ENCODE peak calls at places on chromosome 22, in nine cellular contexts. One of them, this sample, is unnamed.

GRCh38 chr22:31177420-31178162 is 17.6 kb downstream of the RNF185 start:
- DNase-seq in pancreas: no peak
- DNase-seq in IMR-90: peak
- DNase-seq in Calu3: no peak
- DNase-seq in heart left ventricle: no peak
- DNase-seq in sigmoid colon: no peak
- DNase-seq in lung: no peak
- DNase-seq in tibial nerve: no peak
- DNase-seq in GM10248: no peak
- DNase-seq in this sample: peak

GRCh38 chr22:26139320-26139719 is 29.9 kb upstream of the SEZ6L start:
- DNase-seq in pancreas: peak
- DNase-seq in sigmoid colon: no peak
- DNase-seq in heart left ventricle: no peak
- DNase-seq in tibial nerve: no peak
- DNase-seq in IMR-90: no peak
- DNase-seq in Calu3: no peak
- DNase-seq in GM10248: no peak
- DNase-seq in lung: no peak
- DNase-seq in this sample: no peak

GRCh38 chr22:50307891-50308596 is 598 bp upstream of the PLXNB2 start:
- DNase-seq in heart left ventricle: no peak
- DNase-seq in sigmoid colon: no peak
- DNase-seq in tibial nerve: no peak
- DNase-seq in IMR-90: no peak
- DNase-seq in pancreas: no peak
- DNase-seq in GM10248: no peak
- DNase-seq in lung: no peak
- DNase-seq in Calu3: no peak
- DNase-seq in this sample: no peak

GRCh38 chr22:30947821-30948454 is 20.6 kb downstream of the MORC2 start:
- DNase-seq in Calu3: no peak
- DNase-seq in heart left ventricle: no peak
- DNase-seq in pancreas: no peak
- DNase-seq in IMR-90: peak
- DNase-seq in tibial nerve: no peak
- DNase-seq in sigmoid colon: no peak
- DNase-seq in lung: no peak
- DNase-seq in GM10248: no peak
- DNase-seq in this sample: peak

GRCh38 chr22:50656122-50657070 is 16.2 kb upstream of the SHANK3 start:
- DNase-seq in pancreas: no peak
- DNase-seq in heart left ventricle: peak
- DNase-seq in IMR-90: peak
- DNase-seq in Calu3: no peak
- DNase-seq in sigmoid colon: peak
- DNase-seq in GM10248: no peak
- DNase-seq in tibial nerve: no peak
- DNase-seq in lung: no peak
- DNase-seq in this sample: peak

GRCh38 chr22:47807506-47807905 is 1045.1 kb downstream of the TBC1D22A start:
- DNase-seq in pancreas: no peak
- DNase-seq in sigmoid colon: no peak
- DNase-seq in lung: no peak
- DNase-seq in IMR-90: no peak
- DNase-seq in GM10248: no peak
- DNase-seq in tibial nerve: no peak
- DNase-seq in heart left ventricle: no peak
- DNase-seq in Calu3: no peak
- DNase-seq in this sample: no peak

GRCh38 chr22:30910358-30910757 is 58.2 kb downstream of the MORC2 start:
- DNase-seq in lung: no peak
- DNase-seq in pancreas: no peak
- DNase-seq in GM10248: no peak
- DNase-seq in heart left ventricle: no peak
- DNase-seq in Calu3: no peak
- DNase-seq in IMR-90: no peak
- DNase-seq in tibial nerve: no peak
- DNase-seq in sigmoid colon: peak
- DNase-seq in this sample: no peak

GRCh38 chr22:49057910-49058309 is 769.8 kb downstream of the BRD1 start:
- DNase-seq in sigmoid colon: peak
- DNase-seq in IMR-90: no peak
- DNase-seq in lung: no peak
- DNase-seq in pancreas: peak
- DNase-seq in GM10248: no peak
- DNase-seq in tibial nerve: no peak
- DNase-seq in heart left ventricle: no peak
- DNase-seq in Calu3: no peak
- DNase-seq in this sample: no peak

GRCh38 chr22:49960967-49961600 is 512 bp downstream of the PIM3 start:
- DNase-seq in tibial nerve: peak
- DNase-seq in Calu3: peak
- DNase-seq in IMR-90: no peak
- DNase-seq in lung: peak
- DNase-seq in pancreas: peak
- DNase-seq in GM10248: no peak
- DNase-seq in sigmoid colon: peak
- DNase-seq in heart left ventricle: peak
- DNase-seq in this sample: no peak

GRCh38 chr22:29690481-29690880 is 29.3 kb upstream of the CABP7 start:
- DNase-seq in tibial nerve: no peak
- DNase-seq in heart left ventricle: no peak
- DNase-seq in pancreas: no peak
- DNase-seq in sigmoid colon: no peak
- DNase-seq in lung: no peak
- DNase-seq in IMR-90: no peak
- DNase-seq in Calu3: no peak
- DNase-seq in GM10248: no peak
- DNase-seq in this sample: no peak

GRCh38 chr22:29691636-29692326 is 28.0 kb upstream of the CABP7 start:
- DNase-seq in tibial nerve: no peak
- DNase-seq in IMR-90: no peak
- DNase-seq in Calu3: no peak
- DNase-seq in lung: no peak
- DNase-seq in GM10248: no peak
- DNase-seq in pancreas: no peak
- DNase-seq in heart left ventricle: no peak
- DNase-seq in sigmoid colon: no peak
- DNase-seq in this sample: no peak

GRCh38 chr22:29689201-29689871 is 30.5 kb upstream of the CABP7 start:
- DNase-seq in GM10248: no peak
- DNase-seq in pancreas: no peak
- DNase-seq in IMR-90: no peak
- DNase-seq in sigmoid colon: no peak
- DNase-seq in Calu3: no peak
- DNase-seq in lung: no peak
- DNase-seq in tibial nerve: no peak
- DNase-seq in heart left ventricle: no peak
- DNase-seq in this sample: no peak

GRCh38 chr22:29692327-29692640 is 27.5 kb upstream of the CABP7 start:
- DNase-seq in heart left ventricle: no peak
- DNase-seq in Calu3: no peak
- DNase-seq in IMR-90: no peak
- DNase-seq in GM10248: no peak
- DNase-seq in lung: no peak
- DNase-seq in pancreas: no peak
- DNase-seq in sigmoid colon: no peak
- DNase-seq in tibial nerve: no peak
- DNase-seq in this sample: no peak

DNA sequence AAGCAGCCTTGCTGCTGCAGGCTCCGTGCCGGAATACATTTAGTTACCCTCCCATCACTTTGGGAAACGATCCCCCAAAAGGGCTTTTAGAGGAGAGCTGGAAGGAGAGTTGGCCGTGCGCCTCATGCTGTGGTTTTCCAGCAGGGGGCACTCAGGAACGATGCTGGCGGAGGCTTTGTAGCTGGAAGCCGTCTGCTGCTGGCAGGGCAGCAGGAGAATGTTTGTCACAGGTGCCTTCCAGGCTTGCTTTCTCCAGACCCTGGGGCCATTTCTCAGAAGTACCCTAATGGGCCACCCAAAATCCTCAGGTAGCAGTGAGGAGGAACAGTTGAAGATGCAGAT is 30.0 kb upstream of the CABP7 start:
- DNase-seq in heart left ventricle: peak
- DNase-seq in sigmoid colon: no peak
- DNase-seq in GM10248: no peak
- DNase-seq in tibial nerve: peak
- DNase-seq in pancreas: peak
- DNase-seq in Calu3: peak
- DNase-seq in IMR-90: peak
- DNase-seq in lung: peak
- DNase-seq in this sample: peak
- TF ChIP-seq CTCF in heart left ventricle: peak
- TF ChIP-seq CTCF in sigmoid colon: peak
- TF ChIP-seq CTCF in GM10248: peak
- TF ChIP-seq CTCF in tibial nerve: peak
- TF ChIP-seq CTCF in pancreas: peak
- TF ChIP-seq CTCF in Calu3: peak
- TF ChIP-seq CTCF in IMR-90: peak
- TF ChIP-seq CTCF in lung: peak
- TF ChIP-seq CTCF in this sample: peak

DNA sequence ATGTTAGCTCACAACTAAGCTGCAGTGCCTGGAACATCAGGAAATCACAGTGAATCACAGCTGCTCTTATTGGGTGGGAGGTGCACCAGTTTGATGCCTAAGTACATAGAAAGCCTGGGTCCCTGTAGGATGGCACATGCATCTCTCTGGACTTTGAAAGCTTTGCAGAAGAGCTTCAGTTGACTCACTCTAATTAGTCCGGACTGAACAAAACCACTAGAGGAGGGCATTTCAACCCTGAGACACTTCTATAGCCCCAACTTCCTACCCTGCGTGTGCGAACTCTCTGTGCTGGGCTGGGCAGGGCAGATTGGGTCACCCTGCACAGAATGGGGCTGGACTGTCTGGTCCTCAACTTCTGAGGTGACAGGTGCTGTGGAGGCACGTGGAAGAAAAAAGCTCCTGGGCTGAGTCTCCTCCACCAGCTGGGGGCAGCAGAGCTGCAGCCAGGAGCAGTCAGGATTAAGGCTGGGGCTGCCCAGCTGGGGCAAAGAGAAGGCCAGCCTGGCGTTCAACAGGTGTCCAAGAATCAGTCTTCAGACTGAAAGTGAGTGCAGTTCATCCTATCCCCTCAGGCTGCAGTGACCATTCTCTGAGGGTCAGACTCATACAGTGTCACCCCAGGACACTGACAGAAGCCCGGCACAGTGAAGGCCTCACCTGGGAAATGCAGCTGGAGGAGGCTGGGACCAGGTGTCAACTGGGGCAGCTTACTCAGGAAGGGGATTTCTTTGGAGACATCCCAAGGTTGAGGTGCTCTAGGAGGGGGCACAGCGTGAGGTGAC is 22.1 kb downstream of the GGTLC2 start:
- DNase-seq in tibial nerve: no peak
- DNase-seq in lung: peak
- DNase-seq in Calu3: peak
- DNase-seq in IMR-90: peak
- DNase-seq in pancreas: peak
- DNase-seq in heart left ventricle: no peak
- DNase-seq in sigmoid colon: no peak
- DNase-seq in GM10248: peak
- DNase-seq in this sample: peak
- TF ChIP-seq CTCF in tibial nerve: no peak
- TF ChIP-seq CTCF in lung: peak
- TF ChIP-seq CTCF in Calu3: peak
- TF ChIP-seq CTCF in IMR-90: peak
- TF ChIP-seq CTCF in pancreas: peak
- TF ChIP-seq CTCF in heart left ventricle: peak
- TF ChIP-seq CTCF in sigmoid colon: no peak
- TF ChIP-seq CTCF in GM10248: peak
- TF ChIP-seq CTCF in this sample: peak

DNA sequence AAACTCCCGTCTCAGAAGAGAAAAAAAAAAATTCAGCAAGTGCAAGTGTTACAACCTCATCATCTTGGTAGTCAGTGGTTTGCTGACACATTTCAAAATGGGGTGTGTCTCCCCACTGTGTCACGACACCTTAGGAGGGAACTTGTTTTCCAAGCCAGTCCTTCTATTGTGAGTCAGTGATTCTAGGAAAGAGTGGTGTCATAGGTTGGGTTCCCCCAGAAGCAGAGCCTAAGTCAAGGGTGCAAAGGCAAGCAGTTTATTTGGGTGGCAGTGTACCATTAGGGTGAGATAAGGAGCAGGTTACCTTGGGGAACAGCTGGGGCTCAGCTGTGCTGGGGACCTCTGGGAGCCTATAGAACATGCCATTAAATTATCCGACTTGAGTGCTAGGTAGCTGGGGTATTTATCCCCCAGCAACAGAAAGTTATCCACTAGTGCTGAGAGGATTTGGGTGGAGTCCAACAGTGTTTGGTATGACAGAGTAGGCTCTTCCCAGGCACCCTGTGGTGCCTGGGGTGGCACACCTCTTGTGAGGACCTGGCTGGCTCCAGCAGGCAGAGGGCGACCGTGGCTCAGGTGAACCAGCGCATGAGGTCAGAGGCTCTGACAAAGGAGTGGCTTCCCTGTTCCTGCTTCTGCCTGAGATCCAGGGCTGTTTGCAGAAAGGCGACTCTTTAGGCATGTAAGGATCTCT is 41.7 kb downstream of the KIAA1671 start:
- DNase-seq in heart left ventricle: no peak
- DNase-seq in GM10248: no peak
- DNase-seq in IMR-90: no peak
- DNase-seq in lung: no peak
- DNase-seq in pancreas: no peak
- DNase-seq in sigmoid colon: no peak
- DNase-seq in tibial nerve: no peak
- DNase-seq in Calu3: peak
- DNase-seq in this sample: peak
- TF ChIP-seq CTCF in heart left ventricle: no peak
- TF ChIP-seq CTCF in GM10248: no peak
- TF ChIP-seq CTCF in IMR-90: no peak
- TF ChIP-seq CTCF in lung: no peak
- TF ChIP-seq CTCF in pancreas: no peak
- TF ChIP-seq CTCF in sigmoid colon: peak
- TF ChIP-seq CTCF in tibial nerve: no peak
- TF ChIP-seq CTCF in Calu3: no peak
- TF ChIP-seq CTCF in this sample: peak

DNA sequence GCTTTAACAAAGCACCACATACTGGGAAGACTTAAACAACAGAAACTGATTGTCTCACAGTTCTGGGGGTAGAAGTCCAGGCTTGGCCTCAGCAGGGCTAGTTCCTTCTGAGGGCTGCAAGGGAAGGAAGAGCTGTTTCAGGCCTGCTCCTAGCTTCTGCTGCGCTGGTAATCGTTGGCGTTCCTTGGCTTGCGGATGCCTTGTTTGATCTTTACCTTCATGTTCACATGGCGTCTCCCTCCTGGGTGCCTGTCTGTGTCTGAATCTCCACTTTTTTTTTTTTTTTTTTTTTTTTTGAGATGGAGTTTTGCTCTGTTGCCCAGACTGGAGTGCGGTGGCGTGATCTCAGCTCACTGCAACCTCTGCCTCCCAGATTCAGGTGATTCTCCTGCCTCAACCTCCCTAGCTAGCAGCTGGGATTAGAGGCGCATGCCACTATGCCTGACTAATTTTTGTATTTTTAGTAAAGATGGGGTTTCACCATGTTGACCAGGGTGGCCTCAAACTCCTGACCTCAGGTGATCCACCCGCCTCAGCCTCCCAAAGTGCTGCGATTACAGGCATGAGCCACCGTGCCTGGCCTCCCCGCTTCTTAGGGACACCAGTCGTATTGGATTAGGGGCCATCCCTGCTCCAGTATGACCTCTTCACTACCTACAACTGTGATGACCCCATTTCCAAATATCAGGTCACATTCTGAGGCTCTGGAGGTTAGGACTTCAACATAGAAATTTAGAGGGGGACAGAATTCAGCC is 11.0 kb downstream of the SSTR3 start:
- DNase-seq in IMR-90: no peak
- DNase-seq in heart left ventricle: no peak
- DNase-seq in Calu3: no peak
- DNase-seq in sigmoid colon: peak
- DNase-seq in lung: no peak
- DNase-seq in GM10248: no peak
- DNase-seq in pancreas: peak
- DNase-seq in tibial nerve: no peak
- DNase-seq in this sample: no peak
- TF ChIP-seq CTCF in IMR-90: no peak
- TF ChIP-seq CTCF in heart left ventricle: no peak
- TF ChIP-seq CTCF in Calu3: no peak
- TF ChIP-seq CTCF in sigmoid colon: no peak
- TF ChIP-seq CTCF in lung: no peak
- TF ChIP-seq CTCF in GM10248: no peak
- TF ChIP-seq CTCF in pancreas: no peak
- TF ChIP-seq CTCF in tibial nerve: no peak
- TF ChIP-seq CTCF in this sample: no peak